ENCODE peak calls at places on chromosome 16, in ten cellular contexts. Q, K, M, R, X, V, J, L, O and P are unnamed samples.

GRCh38 chr16:51876934-51877333 is 670.0 kb downstream of the TOX3 start:
- DNase-seq in Q (no peak), K (no peak), M (no peak), R (no peak), X (no peak), V (no peak), J (no peak), L (no peak), O (no peak), P (no peak)

GRCh38 chr16:4922721-4923342 is 14.1 kb downstream of the PPL start:
- DNase-seq in Q (no peak), K (no peak), M (no peak), R (peak), X (no peak), V (no peak), J (no peak), L (no peak), O (no peak), P (no peak)

GRCh38 chr16:12126091-12126806 is 149.7 kb downstream of the SNX29 start:
- DNase-seq in Q (no peak), K (no peak), M (no peak), R (no peak), X (no peak), V (no peak), J (no peak), L (no peak), O (no peak), P (no peak)

GRCh38 chr16:72198641-72199250 is 26.8 kb upstream of the PMFBP1 start:
- DNase-seq in Q (no peak), K (no peak), M (no peak), R (no peak), X (no peak), V (no peak), J (no peak), L (no peak), O (no peak), P (no peak)

GRCh38 chr16:74500907-74501306 is 79.6 kb upstream of the CLEC18B start:
- DNase-seq in Q (no peak), K (no peak), M (no peak), R (no peak), X (no peak), V (no peak), J (no peak), L (no peak), O (no peak), P (no peak)

GRCh38 chr16:16138034-16138635 is 85.2 kb downstream of the ABCC6 start:
- DNase-seq in Q (no peak), K (no peak), M (no peak), R (no peak), X (no peak), V (no peak), J (no peak), L (no peak), O (no peak), P (no peak)

GRCh38 chr16:66740010-66740409 is 11.4 kb downstream of the DYNC1LI2 start:
- DNase-seq in Q (no peak), K (peak), M (peak), R (no peak), X (no peak), V (no peak), J (peak), L (no peak), O (no peak), P (peak)

GRCh38 chr16:86466695-86467406 is 43.5 kb upstream of the FOXF1 start:
- DNase-seq in Q (peak), K (no peak), M (no peak), R (no peak), X (no peak), V (no peak), J (no peak), L (no peak), O (no peak), P (no peak)

GRCh38 chr16:72537684-72538083 is 365.7 kb upstream of the PMFBP1 start:
- DNase-seq in Q (no peak), K (no peak), M (no peak), R (no peak), X (no peak), V (no peak), J (no peak), L (no peak), O (no peak), P (no peak)

GRCh38 chr16:30949655-30950515 is 1.0 kb downstream of the ORAI3 start:
- DNase-seq in Q (peak), K (peak), M (peak), R (peak), X (peak), V (peak), J (peak), L (peak), O (peak), P (peak)

GRCh38 chr16:84754353-84754856 is 54.6 kb downstream of the USP10 start:
- DNase-seq in Q (peak), K (peak), M (peak), R (peak), X (peak), V (peak), J (peak), L (peak), O (peak), P (peak)

GRCh38 chr16:68285683-68286082 is 21.4 kb downstream of the SLC7A6 start:
- DNase-seq in Q (no peak), K (no peak), M (no peak), R (no peak), X (no peak), V (no peak), J (no peak), L (no peak), O (no peak), P (no peak)

GRCh38 chr16:152141-153128 is at the start of gene HBZ:
- DNase-seq in Q (no peak), K (no peak), M (no peak), R (no peak), X (no peak), V (no peak), J (peak), L (no peak), O (no peak), P (no peak)

GRCh38 chr16:14309001-14309886 is 238.1 kb downstream of the MRTFB start:
- DNase-seq in Q (no peak), K (peak), M (no peak), R (peak), X (no peak), V (no peak), J (no peak), L (no peak), O (no peak), P (no peak)

GRCh38 chr16:64362193-64362592 is 759.7 kb downstream of the CDH11 start:
- DNase-seq in Q (no peak), K (no peak), M (no peak), R (no peak), X (no peak), V (no peak), J (no peak), L (no peak), O (no peak), P (no peak)

GRCh38 chr16:63461248-63461841 is 1425.1 kb upstream of the CDH8 start:
- DNase-seq in Q (no peak), K (no peak), M (peak), R (no peak), X (no peak), V (no peak), J (peak), L (no peak), O (no peak), P (peak)

GRCh38 chr16:9258423-9259051 is 167.1 kb downstream of the HAPSTR1 start:
- DNase-seq in Q (no peak), K (peak), M (peak), R (no peak), X (peak), V (no peak), J (peak), L (peak), O (no peak), P (peak)

GRCh38 chr16:77468831-77469230 is 34.0 kb upstream of the ADAMTS18 start:
- DNase-seq in Q (no peak), K (no peak), M (no peak), R (no peak), X (peak), V (no peak), J (no peak), L (no peak), O (no peak), P (no peak)

GRCh38 chr16:89921699-89922476 is 1.3 kb upstream of the TUBB3 start:
- DNase-seq in Q (peak), K (no peak), M (peak), R (no peak), X (peak), V (no peak), J (peak), L (peak), O (peak), P (peak)

GRCh38 chr16:3458278-3458851 is 14.9 kb downstream of the NAA60 start:
- DNase-seq in Q (no peak), K (peak), M (peak), R (no peak), X (peak), V (no peak), J (peak), L (no peak), O (no peak), P (peak)

GRCh38 chr16:68776821-68777485 is 39.9 kb downstream of the CDH1 start:
- DNase-seq in Q (no peak), K (no peak), M (no peak), R (no peak), X (no peak), V (no peak), J (no peak), L (no peak), O (no peak), P (no peak)

GRCh38 chr16:80804061-80804450 is 342 bp downstream of the CDYL2 start:
- DNase-seq in Q (no peak), K (peak), M (peak), R (no peak), X (peak), V (no peak), J (peak), L (no peak), O (no peak), P (peak)
- TF ChIP-seq POLR2A in Q (no peak), K (peak), M (no peak), R (no peak), X (no peak), V (no peak), J (no peak), L (no peak), O (no peak), P (no peak)

DNA sequence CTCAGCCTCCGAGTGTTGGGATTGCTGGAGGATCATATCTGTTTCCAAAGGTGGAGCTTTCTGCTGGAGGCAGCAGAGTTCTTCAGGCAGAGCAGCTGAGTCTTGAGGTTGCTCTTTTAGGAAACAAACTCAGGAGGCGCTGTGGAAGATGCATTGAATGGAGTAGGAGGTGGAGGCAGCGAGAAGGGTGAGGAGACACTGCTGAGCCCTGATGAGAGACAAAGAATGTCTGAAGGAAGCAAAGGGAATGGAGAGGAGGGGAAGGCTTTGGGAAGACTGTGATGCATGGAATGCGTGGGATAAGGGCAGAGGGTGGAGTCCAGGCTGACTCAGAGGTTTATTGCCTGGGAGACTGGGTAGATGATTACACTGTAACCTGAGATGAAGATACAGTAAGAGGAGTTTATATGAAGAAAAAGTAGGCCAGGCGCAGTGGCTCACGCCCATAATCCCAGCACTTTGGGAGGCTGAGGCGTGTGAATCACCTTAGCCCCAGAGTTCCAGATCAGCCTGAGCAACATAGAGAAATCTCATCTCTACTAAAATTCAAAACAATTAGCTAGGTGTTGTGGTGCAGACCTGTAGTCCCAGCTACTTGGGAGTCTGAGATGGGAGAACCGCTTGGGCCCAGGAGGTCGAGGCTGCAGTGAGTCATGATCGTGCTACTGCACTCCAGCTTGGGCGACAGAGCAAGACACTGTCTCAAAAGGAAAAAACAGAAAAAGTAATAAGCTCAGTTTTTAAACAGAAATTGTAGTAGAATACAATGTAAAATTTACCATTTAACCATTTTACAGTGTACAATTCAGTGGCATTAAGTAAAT is 17.8 kb upstream of the TMEM219 start:
- DNase-seq in Q (peak), K (peak), M (peak), R (no peak), X (no peak), V (peak), J (no peak), L (peak), O (peak), P (peak)
- TF ChIP-seq POLR2A in Q (no peak), K (no peak), M (peak), R (no peak), X (no peak), V (no peak), J (no peak), L (peak), O (no peak), P (no peak)

DNA sequence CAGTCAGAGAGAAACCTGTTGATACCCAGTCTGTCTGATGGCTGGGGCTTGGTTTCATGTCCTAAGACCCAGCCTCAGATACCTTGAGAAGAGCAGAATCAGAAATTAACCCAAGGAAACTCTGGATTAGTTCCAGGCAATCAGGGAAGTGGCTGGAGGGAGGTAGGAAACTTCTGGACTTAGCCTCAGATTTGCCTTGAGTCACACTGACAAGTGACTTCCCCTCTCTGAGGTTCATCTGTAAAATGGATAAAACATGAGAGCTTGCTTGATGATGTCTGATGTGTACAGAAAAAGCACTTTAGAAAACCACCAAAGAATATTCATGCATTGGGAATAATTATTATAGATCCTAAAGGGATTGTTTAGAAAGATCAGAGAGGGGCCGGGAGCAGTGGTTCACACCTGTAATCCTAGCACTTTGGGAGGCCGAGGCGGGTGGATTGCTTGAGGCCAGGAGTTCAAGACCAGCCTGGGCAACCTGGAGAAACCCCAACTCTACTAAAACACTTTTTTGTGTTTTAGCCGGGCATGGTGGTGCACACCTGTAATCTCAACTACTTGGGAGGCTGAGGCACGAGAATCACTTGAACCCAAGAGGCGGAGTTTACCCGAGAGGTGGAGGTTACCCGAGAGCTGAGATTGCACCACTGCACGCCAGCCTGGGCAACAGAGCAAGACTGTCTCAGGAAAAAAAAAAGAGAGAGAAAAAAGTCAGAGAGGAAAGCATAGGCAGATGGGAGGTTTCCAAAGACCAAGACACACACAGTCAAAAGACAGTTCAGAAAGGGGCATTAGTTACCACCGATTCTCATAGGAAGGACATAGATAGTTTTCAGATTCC is 3.8 kb downstream of the CIITA start:
- DNase-seq in Q (peak), K (no peak), M (no peak), R (no peak), X (no peak), V (no peak), J (no peak), L (no peak), O (no peak), P (no peak)
- TF ChIP-seq POLR2A in Q (no peak), K (no peak), M (no peak), R (no peak), X (no peak), V (no peak), J (no peak), L (no peak), O (no peak), P (no peak)

DNA sequence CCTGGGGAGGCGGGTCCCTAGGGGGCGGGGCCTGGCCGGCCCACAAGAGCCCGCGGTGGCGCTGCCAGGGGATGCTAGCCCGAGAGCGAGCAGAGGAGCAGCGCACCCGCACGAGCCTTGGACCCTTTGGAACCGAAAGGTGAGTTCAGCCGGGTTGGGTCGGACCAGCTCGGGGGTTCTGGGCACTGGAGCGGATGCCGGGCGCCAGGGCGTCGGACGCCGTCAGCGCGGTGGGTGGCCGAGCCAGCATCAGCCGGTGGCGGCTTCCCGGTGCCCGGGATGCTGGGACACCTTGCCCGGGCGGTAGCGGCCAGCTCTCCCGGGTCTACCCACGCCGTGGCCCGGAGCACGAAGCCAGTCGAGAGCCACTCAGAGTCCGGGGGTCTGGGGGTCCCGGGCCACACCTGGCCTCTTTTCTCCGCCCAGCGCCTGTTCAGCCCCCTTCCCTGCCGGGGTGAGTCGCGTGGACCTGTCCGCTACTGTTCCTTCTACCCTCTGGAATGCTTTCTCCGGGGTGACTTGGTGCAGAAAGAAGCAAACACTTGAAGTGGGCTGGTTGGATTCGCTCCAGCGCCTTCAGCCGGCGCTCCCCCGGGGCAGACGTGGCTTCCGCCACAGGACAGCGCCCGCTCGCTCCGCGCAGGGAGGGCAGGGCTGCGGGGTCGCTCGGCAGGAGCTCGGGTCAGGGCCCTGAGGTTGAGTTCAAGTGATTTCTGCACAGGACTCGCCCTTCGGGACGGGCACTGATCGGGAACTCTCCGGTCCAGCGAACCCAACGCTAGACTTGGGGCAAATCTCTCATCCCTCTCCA is at the start of gene SCNN1G:
- DNase-seq in Q (no peak), K (peak), M (no peak), R (no peak), X (no peak), V (no peak), J (no peak), L (no peak), O (peak), P (no peak)
- TF ChIP-seq POLR2A in Q (no peak), K (peak), M (no peak), R (no peak), X (no peak), V (no peak), J (no peak), L (no peak), O (no peak), P (no peak)